ENCODE peak calls at places on chromosomes 11 and 22, in six cellular contexts. Q is brain microvascular endothelial cell, B is cardiac muscle cell, S is breast epithelium, P is left lung, M is fibroblast of lung. L is an unnamed sample.

GRCh38 chr22:36363378-36363931 is 24.3 kb downstream of the MYH9 start:
- DNase-seq in Q (no peak), B (no peak), S (no peak), P (no peak), M (no peak), L (no peak)

GRCh38 chr11:68328374-68329091 is 16.1 kb downstream of the LRP5 start:
- DNase-seq in Q (no peak), B (peak), S (no peak), P (no peak), M (peak), L (no peak)

GRCh38 chr22:50340157-50340879 is 2.8 kb upstream of the PPP6R2 start:
- DNase-seq in Q (no peak), B (peak), S (no peak), P (no peak), M (peak), L (no peak)

GRCh38 chr22:41405588-41405987 is 23.8 kb downstream of the TEF start:
- DNase-seq in Q (no peak), B (no peak), S (no peak), P (no peak), M (no peak), L (no peak)

GRCh38 chr11:16945671-16946469 is 68.3 kb downstream of the PLEKHA7 start:
- DNase-seq in Q (peak), B (peak), S (peak), P (no peak), M (peak), L (no peak)

GRCh38 chr22:31947296-31947695 is 3.0 kb downstream of the YWHAH start:
- DNase-seq in Q (no peak), B (peak), S (no peak), P (no peak), M (no peak), L (no peak)

GRCh38 chr11:12163181-12163841 is 52.9 kb downstream of the MICAL2 start:
- DNase-seq in Q (peak), B (peak), S (no peak), P (no peak), M (peak), L (no peak)

GRCh38 chr22:44865193-44866057 is 113.0 kb downstream of the ARHGAP8 start:
- DNase-seq in Q (no peak), B (no peak), S (no peak), P (peak), M (no peak), L (no peak)

GRCh38 chr11:12569499-12570040 is 104.7 kb upstream of the TEAD1 start:
- DNase-seq in Q (no peak), B (peak), S (no peak), P (no peak), M (peak), L (no peak)

GRCh38 chr11:117019871-117020270 is 78.4 kb downstream of the SIK3 start:
- DNase-seq in Q (no peak), B (no peak), S (no peak), P (no peak), M (no peak), L (no peak)

GRCh38 chr11:62144641-62145255 is 20.9 kb downstream of the INCENP start:
- DNase-seq in Q (no peak), B (no peak), S (peak), P (peak), M (no peak), L (no peak)

GRCh38 chr11:125268611-125269010 is 104.1 kb downstream of the PKNOX2 start:
- DNase-seq in Q (peak), B (no peak), S (no peak), P (no peak), M (peak), L (no peak)

GRCh38 chr11:11965656-11966353 is 42.6 kb downstream of the DKK3 start:
- DNase-seq in Q (no peak), B (no peak), S (no peak), P (no peak), M (no peak), L (no peak)

GRCh38 chr11:112082729-112083128 is 3.8 kb downstream of the TIMM8B start:
- DNase-seq in Q (peak), B (peak), S (no peak), P (no peak), M (peak), L (no peak)

GRCh38 chr11:60950933-60951610 is 904 bp downstream of the SLC15A3 start:
- DNase-seq in Q (no peak), B (peak), S (no peak), P (peak), M (no peak), L (no peak)

GRCh38 chr22:41511521-41511968 is 32.7 kb downstream of the POLR3H start:
- DNase-seq in Q (no peak), B (no peak), S (no peak), P (no peak), M (no peak), L (no peak)

GRCh38 chr11:476416-476815 is 26.3 kb downstream of the PTDSS2 start:
- DNase-seq in Q (no peak), B (no peak), S (no peak), P (peak), M (no peak), L (peak)

GRCh38 chr11:64566042-64566914 is 24.7 kb upstream of the SLC22A12 start:
- DNase-seq in Q (peak), B (peak), S (no peak), P (no peak), M (peak), L (peak)

GRCh38 chr11:10181811-10182210 is 112.2 kb downstream of the SBF2 start:
- DNase-seq in Q (no peak), B (peak), S (no peak), P (no peak), M (peak), L (no peak)

GRCh38 chr22:19875061-19875530 is 20.4 kb upstream of the GNB1L start:
- DNase-seq in Q (no peak), B (no peak), S (peak), P (peak), M (no peak), L (peak)

GRCh38 chr22:50672041-50672440 is 582 bp upstream of the SHANK3 start:
- DNase-seq in Q (no peak), B (no peak), S (no peak), P (no peak), M (no peak), L (no peak)

GRCh38 chr11:116207349-116207748 is 565.4 kb downstream of the BUD13 start:
- DNase-seq in Q (no peak), B (no peak), S (no peak), P (no peak), M (no peak), L (no peak)

GRCh38 chr11:28107331-28107725 is 628 bp downstream of the KIF18A start:
- DNase-seq in Q (peak), B (peak), S (no peak), P (no peak), M (no peak), L (no peak)

GRCh38 chr11:19336331-19336730 is 95.6 kb upstream of the E2F8 start:
- DNase-seq in Q (no peak), B (no peak), S (no peak), P (no peak), M (no peak), L (no peak)

GRCh38 chr11:125381499-125381898 is 114.6 kb downstream of the FEZ1 start:
- DNase-seq in Q (no peak), B (no peak), S (no peak), P (no peak), M (no peak), L (no peak)

GRCh38 chr11:69411257-69411924 is 70.1 kb upstream of the LINC01488 start:
- DNase-seq in Q (no peak), B (no peak), S (no peak), P (no peak), M (no peak), L (no peak)

GRCh38 chr11:65866524-65867283 is 5.9 kb downstream of the EFEMP2 start:
- DNase-seq in Q (no peak), B (no peak), S (no peak), P (peak), M (no peak), L (no peak)

GRCh38 chr11:14336507-14337503 is 22.2 kb downstream of the RRAS2 start:
- DNase-seq in Q (peak), B (peak), S (no peak), P (no peak), M (peak), L (peak)

GRCh38 chr11:122910775-122911174 is 28.2 kb downstream of the JHY start:
- DNase-seq in Q (peak), B (peak), S (no peak), P (no peak), M (peak), L (no peak)

GRCh38 chr11:66904055-66904454 is 47.2 kb downstream of the LRFN4 start:
- DNase-seq in Q (peak), B (no peak), S (no peak), P (no peak), M (peak), L (no peak)

GRCh38 chr22:30878516-30879365 is 89.8 kb downstream of the MORC2 start:
- DNase-seq in Q (no peak), B (peak), S (no peak), P (peak), M (no peak), L (no peak)

DNA sequence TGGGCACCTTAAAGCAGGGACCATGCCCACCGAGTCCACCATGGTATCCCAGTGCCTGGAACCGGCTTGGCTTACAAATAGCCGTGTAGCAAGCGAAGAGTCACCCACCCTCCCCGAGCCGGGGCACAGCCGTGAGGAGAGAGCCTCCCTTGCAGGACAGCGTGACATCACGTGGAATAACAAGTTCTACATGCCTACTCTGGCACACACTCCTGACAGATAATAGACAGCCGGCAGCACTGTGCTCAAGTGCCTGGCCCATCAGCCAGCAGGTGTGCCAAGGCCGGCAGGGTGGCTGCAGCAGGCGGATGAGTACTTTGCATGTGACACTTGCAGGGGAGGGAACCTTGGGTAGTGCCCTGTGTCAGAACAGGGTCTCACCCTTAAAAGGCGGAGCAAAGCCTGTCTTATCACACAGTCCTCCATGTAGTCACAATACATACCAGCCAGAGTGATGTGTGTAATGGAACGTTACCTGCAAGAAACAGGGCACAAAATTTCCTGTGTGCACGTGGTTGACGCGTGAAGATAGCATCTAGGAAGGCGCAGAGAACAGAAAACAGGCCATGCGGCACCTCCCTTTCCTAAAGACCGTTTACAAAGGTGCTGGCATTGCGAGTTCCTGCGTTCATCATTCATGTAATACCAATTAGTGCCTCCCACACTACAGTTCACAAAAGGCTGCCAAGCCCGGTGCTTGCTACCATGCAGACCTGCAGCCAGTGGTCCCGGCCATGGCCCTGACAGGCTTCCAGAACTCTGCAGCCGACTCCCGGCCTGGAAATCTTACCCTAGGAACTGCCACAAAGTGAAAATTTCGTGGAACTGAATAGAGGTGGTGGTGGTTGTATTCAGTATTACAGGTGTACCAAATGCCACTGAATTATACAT is 16.4 kb downstream of the TOM1 start:
- DNase-seq in Q (no peak), B (no peak), S (peak), P (no peak), M (no peak), L (peak)
- H3K27ac ChIP-seq in Q (no peak), B (peak), S (peak), P (no peak), M (no peak), L (no peak)

GRCh38 chr11:44817207-44817944 is 90.6 kb downstream of the TSPAN18 start:
- DNase-seq in Q (no peak), B (no peak), S (no peak), P (peak), M (peak), L (no peak)

GRCh38 chr11:44816761-44817160 is 90.0 kb downstream of the TSPAN18 start:
- DNase-seq in Q (no peak), B (no peak), S (no peak), P (peak), M (no peak), L (no peak)

GRCh38 chr11:44814881-44815592 is 88.3 kb downstream of the TSPAN18 start:
- DNase-seq in Q (no peak), B (peak), S (no peak), P (no peak), M (peak), L (no peak)

GRCh38 chr11:44815917-44816456 is 89.2 kb downstream of the TSPAN18 start:
- DNase-seq in Q (no peak), B (no peak), S (no peak), P (no peak), M (no peak), L (no peak)

DNA sequence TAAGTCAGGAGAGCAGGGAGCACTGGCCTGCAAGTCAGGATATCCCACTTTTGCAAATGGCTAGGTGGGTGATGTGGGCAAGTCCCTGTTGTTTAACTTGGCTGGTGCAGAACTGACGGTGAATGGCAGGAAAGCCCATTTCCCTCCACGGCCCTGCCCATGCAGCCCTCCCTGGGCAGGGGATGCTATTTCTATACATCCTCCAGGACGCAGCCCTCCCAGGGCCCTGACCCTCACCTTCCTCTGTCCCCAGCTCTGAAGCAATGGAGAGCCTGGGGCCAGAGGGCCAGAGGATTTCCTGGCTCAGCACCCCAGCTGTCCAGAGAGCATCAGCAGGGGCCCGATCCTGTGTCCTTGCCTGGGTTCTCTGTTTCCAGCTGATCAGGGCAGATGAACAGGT is 91.3 kb downstream of the TSPAN18 start:
- DNase-seq in Q (no peak), B (no peak), S (no peak), P (peak), M (no peak), L (no peak)
- H3K27ac ChIP-seq in Q (no peak), B (no peak), S (no peak), P (no peak), M (no peak), L (no peak)

DNA sequence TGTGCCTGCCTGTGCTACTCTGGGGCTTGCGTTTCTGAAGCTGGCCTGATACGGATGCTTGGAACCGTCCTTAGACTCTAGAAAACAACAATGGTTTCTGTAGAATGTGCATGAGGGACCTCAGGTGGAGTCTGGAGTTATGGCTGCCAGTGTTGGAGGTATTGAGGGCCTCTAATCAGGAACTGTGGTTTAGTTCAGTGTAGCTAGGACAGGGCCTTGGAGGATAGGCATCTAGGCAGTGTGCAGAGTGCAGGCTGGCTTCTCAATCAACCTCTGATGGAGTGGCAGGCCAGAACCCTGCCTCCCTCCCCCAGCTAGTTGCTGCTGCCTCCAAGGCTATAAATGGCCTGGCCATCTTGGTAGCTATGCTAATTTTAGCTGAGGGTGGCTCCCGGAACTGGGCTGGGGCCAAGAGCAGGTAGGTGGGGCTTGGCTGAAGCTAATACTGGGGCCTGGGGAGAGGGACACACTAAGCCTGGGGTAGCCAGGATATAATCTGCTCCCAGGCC is 4.0 kb downstream of the STIM1 start:
- DNase-seq in Q (no peak), B (no peak), S (no peak), P (no peak), M (no peak), L (no peak)
- H3K27ac ChIP-seq in Q (no peak), B (peak), S (no peak), P (peak), M (no peak), L (no peak)

GRCh38 chr22:39101226-39101625 is 4.2 kb downstream of the APOBEC3H start:
- DNase-seq in Q (no peak), B (no peak), S (no peak), P (no peak), M (no peak), L (no peak)
- H3K27ac ChIP-seq in Q (no peak), B (no peak), S (no peak), P (no peak), M (no peak), L (no peak)

GRCh38 chr11:78344114-78344513 is 73.5 kb downstream of the GAB2 start:
- DNase-seq in Q (no peak), B (no peak), S (no peak), P (no peak), M (no peak), L (no peak)
- H3K27ac ChIP-seq in Q (no peak), B (no peak), S (no peak), P (no peak), M (no peak), L (no peak)

DNA sequence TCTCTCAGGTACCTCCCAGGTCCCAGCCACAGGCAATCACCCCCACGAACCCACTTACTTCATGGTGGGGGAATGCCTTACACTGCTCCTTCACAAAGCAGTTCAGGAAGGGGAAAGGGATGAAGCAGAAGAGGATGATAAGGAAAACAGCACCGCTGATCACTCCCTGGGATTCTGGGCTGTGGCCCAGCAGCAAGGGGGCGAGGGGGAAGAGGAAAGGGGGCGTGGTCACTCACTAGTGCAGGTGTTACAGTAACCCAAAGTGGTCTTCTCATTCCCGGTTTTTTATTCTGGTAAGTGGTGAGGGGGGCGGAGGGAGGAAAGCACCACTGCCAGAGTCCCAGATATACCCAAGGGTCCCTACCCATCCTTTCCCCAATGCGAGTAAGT is 698 bp downstream of the DPAGT1 start:
- DNase-seq in Q (no peak), B (no peak), S (no peak), P (no peak), M (no peak), L (no peak)
- H3K27ac ChIP-seq in Q (peak), B (peak), S (peak), P (no peak), M (peak), L (peak)

GRCh38 chr11:76621466-76621865 is 49.1 kb downstream of the LRRC32 start:
- DNase-seq in Q (no peak), B (no peak), S (no peak), P (no peak), M (no peak), L (no peak)

GRCh38 chr11:76620471-76620870 is 50.1 kb downstream of the LRRC32 start:
- DNase-seq in Q (peak), B (peak), S (no peak), P (no peak), M (peak), L (no peak)

GRCh38 chr11:76623171-76623883 is 47.2 kb downstream of the LRRC32 start:
- DNase-seq in Q (peak), B (peak), S (no peak), P (no peak), M (peak), L (no peak)

GRCh38 chr11:76622481-76623094 is 48.0 kb downstream of the LRRC32 start:
- DNase-seq in Q (no peak), B (no peak), S (no peak), P (no peak), M (no peak), L (no peak)

GRCh38 chr11:76621866-76622265 is 48.7 kb downstream of the LRRC32 start:
- DNase-seq in Q (peak), B (peak), S (no peak), P (no peak), M (peak), L (no peak)
- H3K27ac ChIP-seq in Q (no peak), B (peak), S (no peak), P (no peak), M (peak), L (no peak)

GRCh38 chr22:37427711-37428635 is 694 bp upstream of the ELFN2 start:
- DNase-seq in Q (no peak), B (no peak), S (no peak), P (peak), M (no peak), L (no peak)
- H3K27ac ChIP-seq in Q (no peak), B (no peak), S (no peak), P (no peak), M (no peak), L (peak)

GRCh38 chr22:18095101-18095805 is 15.4 kb upstream of the TUBA8 start:
- DNase-seq in Q (peak), B (no peak), S (no peak), P (no peak), M (peak), L (no peak)
- H3K27ac ChIP-seq in Q (no peak), B (no peak), S (no peak), P (no peak), M (no peak), L (no peak)